ENCODE peak calls at places on chromosomes 7 and 10, in seven cellular contexts. Q is body of pancreas; R is H9; P is CD4-positive, alpha-beta T cell; T is lower lobe of right lung; J is cardiac muscle cell; U is ascending aorta. G is an unnamed sample.

GRCh38 chr10:132209130-132209529 is 22.4 kb downstream of the DPYSL4 start:
- DNase-seq in U (no peak), P (no peak), R (no peak), J (no peak), Q (no peak), T (no peak), G (peak)

GRCh38 chr10:51063659-51064535 is 10.4 kb upstream of the PRKG1 start:
- DNase-seq in R (no peak), Q (no peak), U (no peak), T (no peak), P (no peak), J (peak), G (no peak)

GRCh38 chr7:139561-140243 is 52.7 kb upstream of the FAM20C start:
- DNase-seq in R (no peak), U (peak), J (no peak), P (no peak), Q (no peak), T (no peak), G (no peak)

GRCh38 chr7:11404355-11404754 is 427.6 kb downstream of the THSD7A start:
- DNase-seq in U (no peak), P (no peak), J (no peak), Q (no peak), T (no peak), R (no peak), G (no peak)

GRCh38 chr10:75076387-75076786 is 35.1 kb upstream of the SAMD8 start:
- DNase-seq in U (no peak), J (no peak), R (peak), T (no peak), Q (no peak), P (no peak), G (no peak)

GRCh38 chr7:5143935-5144903 is 45.8 kb upstream of the WIPI2 start:
- DNase-seq in U (no peak), Q (peak), R (no peak), P (peak), J (no peak), T (no peak), G (peak)

GRCh38 chr10:33507662-33508425 is 173.4 kb upstream of the NRP1 start:
- DNase-seq in Q (no peak), U (no peak), P (no peak), T (no peak), R (no peak), J (no peak), G (no peak)

GRCh38 chr10:116324227-116324950 is at the start of gene CCDC172:
- DNase-seq in R (peak), Q (peak), U (no peak), P (no peak), T (no peak), J (no peak), G (no peak)

GRCh38 chr10:104614245-104614831 is 26.8 kb upstream of the SORCS3 start:
- DNase-seq in P (no peak), R (peak), Q (peak), T (no peak), U (no peak), J (no peak), G (no peak)

GRCh38 chr10:119769886-119770285 is 44.0 kb downstream of the INPP5F start:
- DNase-seq in Q (no peak), R (no peak), T (no peak), U (no peak), J (no peak), P (no peak), G (no peak)

GRCh38 chr10:13536674-13537366 is 8.0 kb upstream of the BEND7 start:
- DNase-seq in J (peak), T (peak), Q (peak), P (no peak), R (peak), U (no peak), G (peak)

GRCh38 chr7:157831143-157831900 is 494.5 kb downstream of the DNAJB6 start:
- DNase-seq in Q (no peak), P (no peak), T (no peak), J (no peak), U (no peak), R (no peak), G (no peak)

GRCh38 chr7:15341811-15342210 is 220.0 kb downstream of the AGMO start:
- DNase-seq in R (no peak), T (no peak), J (no peak), Q (no peak), P (no peak), U (no peak), G (no peak)

GRCh38 chr7:107023522-107024149 is 20.9 kb upstream of the PRKAR2B start:
- DNase-seq in J (no peak), T (no peak), U (no peak), Q (no peak), R (no peak), P (no peak), G (no peak)

GRCh38 chr10:60280475-60280874 is 109.2 kb downstream of the ANK3 start:
- DNase-seq in P (no peak), U (no peak), Q (no peak), T (no peak), J (no peak), R (no peak), G (no peak)

GRCh38 chr7:155533827-155534690 is 12.3 kb downstream of the CNPY1 start:
- DNase-seq in R (peak), P (no peak), Q (peak), T (no peak), J (peak), U (no peak), G (no peak)

GRCh38 chr7:43105521-43106120 is 6.8 kb upstream of the HECW1 start:
- DNase-seq in P (no peak), J (no peak), T (no peak), Q (no peak), U (no peak), R (no peak), G (no peak)

GRCh38 chr10:124162774-124163354 is 69.5 kb upstream of the CHST15 start:
- DNase-seq in U (no peak), Q (no peak), P (no peak), R (no peak), T (no peak), J (no peak), G (no peak)

GRCh38 chr10:114279886-114280644 is 41.0 kb downstream of the VWA2 start:
- DNase-seq in R (no peak), T (no peak), P (no peak), J (no peak), Q (peak), U (peak), G (no peak)

GRCh38 chr10:48814933-48815332 is 124.7 kb downstream of the LRRC18 start:
- DNase-seq in T (no peak), U (no peak), J (no peak), R (no peak), P (no peak), Q (no peak), G (no peak)

GRCh38 chr7:50335795-50336754 is 31.6 kb downstream of the IKZF1 start:
- DNase-seq in J (no peak), R (no peak), T (no peak), P (peak), U (no peak), Q (no peak), G (no peak)

GRCh38 chr7:92695308-92696261 is 105.4 kb upstream of the FAM133B start:
- DNase-seq in P (no peak), R (peak), U (peak), Q (peak), T (peak), J (peak), G (no peak)

GRCh38 chr7:49852619-49853462 is 79.4 kb downstream of the VWC2 start:
- DNase-seq in T (no peak), U (no peak), Q (peak), P (no peak), J (peak), R (peak), G (no peak)

GRCh38 chr10:69955211-69955805 is 97.3 kb upstream of the MACROH2A2 start:
- DNase-seq in Q (no peak), J (no peak), U (no peak), T (no peak), R (peak), P (no peak), G (no peak)

GRCh38 chr7:21916176-21916575 is 29.5 kb downstream of the CDCA7L start:
- DNase-seq in J (no peak), P (no peak), R (no peak), T (no peak), U (no peak), Q (no peak), G (no peak)

GRCh38 chr7:21912931-21913780 is 32.5 kb downstream of the CDCA7L start:
- DNase-seq in T (no peak), R (no peak), P (no peak), J (no peak), Q (no peak), U (no peak), G (no peak)

GRCh38 chr7:21915140-21915539 is 30.6 kb downstream of the CDCA7L start:
- DNase-seq in P (no peak), R (no peak), Q (no peak), J (no peak), T (no peak), U (no peak), G (no peak)

GRCh38 chr7:21916629-21917028 is 29.1 kb downstream of the CDCA7L start:
- DNase-seq in Q (no peak), T (no peak), P (no peak), J (no peak), U (no peak), R (no peak), G (no peak)

DNA sequence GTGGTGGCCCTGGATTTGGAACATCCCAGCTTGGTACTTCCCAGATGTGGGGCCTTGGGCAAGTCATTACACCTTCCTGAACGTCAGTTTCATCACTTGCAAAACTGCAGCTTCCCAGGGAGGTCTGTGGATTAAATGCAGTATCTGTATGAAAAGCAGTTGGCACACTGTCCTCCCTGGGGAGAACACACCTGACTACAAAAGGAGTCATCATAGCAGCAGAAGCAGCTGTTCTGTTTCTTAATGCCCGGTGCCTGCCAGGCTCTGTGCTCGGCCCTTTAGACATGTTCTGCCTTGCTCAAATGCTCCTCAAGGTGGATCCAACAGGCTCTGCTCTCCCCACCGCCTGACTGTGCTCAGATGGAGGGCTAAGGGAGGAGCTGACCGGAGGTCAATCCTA is 31.0 kb downstream of the CDCA7L start:
- DNase-seq in T (no peak), P (no peak), Q (no peak), U (no peak), R (no peak), J (no peak), G (no peak)
- TF ChIP-seq CTCF in T (no peak), P (no peak), Q (no peak), U (no peak), R (no peak), J (no peak), G (no peak)

DNA sequence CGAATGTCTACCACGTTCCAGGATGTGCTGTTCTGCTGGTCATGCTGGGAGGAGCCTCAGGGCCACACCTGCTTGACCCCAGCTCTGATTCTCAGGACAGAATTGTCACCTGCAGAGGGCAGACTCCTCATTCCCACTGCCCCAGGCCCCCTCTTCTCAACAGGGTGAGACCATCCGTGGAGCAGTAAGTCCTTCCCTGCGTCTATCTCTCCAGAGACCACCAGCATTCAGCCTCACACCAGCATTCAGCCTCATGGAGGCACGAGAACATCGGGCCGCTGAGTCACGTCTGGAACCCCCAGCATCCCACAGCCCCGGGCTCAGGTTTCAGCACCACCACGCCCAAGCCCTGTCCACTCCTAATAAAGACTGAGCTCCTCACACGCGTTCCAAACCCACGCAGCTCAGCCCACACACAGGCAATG is 273.4 kb downstream of the DIP2C start:
- DNase-seq in R (peak), P (no peak), Q (no peak), U (no peak), J (no peak), T (no peak), G (no peak)
- H3K27ac ChIP-seq in R (no peak), P (no peak), Q (no peak), U (no peak), J (no peak), T (no peak), G (no peak)

GRCh38 chr10:8439040-8439439 is 384.6 kb downstream of the GATA3 start:
- DNase-seq in U (no peak), P (no peak), Q (no peak), R (no peak), T (no peak), J (no peak), G (no peak)

GRCh38 chr10:8449909-8450308 is 395.4 kb downstream of the GATA3 start:
- DNase-seq in T (no peak), P (no peak), R (no peak), U (no peak), J (no peak), Q (no peak), G (no peak)

GRCh38 chr10:8445353-8445752 is 390.9 kb downstream of the GATA3 start:
- DNase-seq in U (no peak), P (no peak), T (no peak), J (no peak), Q (no peak), R (no peak), G (no peak)

DNA sequence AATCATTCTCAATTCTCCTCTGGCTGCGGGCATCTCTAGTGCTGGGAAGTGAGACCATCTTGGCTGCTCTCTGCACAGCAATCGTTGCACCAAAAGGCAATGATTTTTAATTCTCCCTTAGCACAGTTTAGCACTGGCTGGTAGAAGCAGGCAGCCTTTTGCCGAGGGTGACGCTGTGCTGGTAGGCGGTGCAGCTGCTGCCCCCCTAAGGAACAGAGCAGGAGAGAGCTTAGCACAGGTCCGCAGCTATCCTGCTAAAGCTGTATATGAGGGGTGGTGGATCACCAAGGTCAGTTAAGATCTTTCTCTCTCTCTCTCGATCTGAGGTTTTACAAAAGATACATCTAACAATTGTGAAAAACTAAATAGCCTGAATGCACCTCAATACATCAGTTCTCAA is 390.1 kb downstream of the GATA3 start:
- DNase-seq in U (no peak), P (peak), J (peak), Q (no peak), T (no peak), R (peak), G (no peak)
- TF ChIP-seq CTCF in U (no peak), P (peak), J (peak), Q (no peak), T (peak), R (peak), G (peak)

GRCh38 chr7:120059641-120060040 is 213.3 kb upstream of the KCND2 start:
- DNase-seq in P (no peak), Q (no peak), T (no peak), J (no peak), R (no peak), U (no peak), G (no peak)
- H3K27ac ChIP-seq in P (no peak), Q (no peak), T (no peak), J (no peak), R (no peak), U (no peak), G (no peak)

GRCh38 chr10:59227136-59227673 is 50.8 kb downstream of the PHYHIPL start:
- DNase-seq in U (no peak), R (no peak), Q (no peak), P (no peak), J (no peak), T (no peak), G (no peak)
- TF ChIP-seq CTCF in U (no peak), R (no peak), Q (no peak), P (no peak), J (no peak), T (no peak), G (no peak)

DNA sequence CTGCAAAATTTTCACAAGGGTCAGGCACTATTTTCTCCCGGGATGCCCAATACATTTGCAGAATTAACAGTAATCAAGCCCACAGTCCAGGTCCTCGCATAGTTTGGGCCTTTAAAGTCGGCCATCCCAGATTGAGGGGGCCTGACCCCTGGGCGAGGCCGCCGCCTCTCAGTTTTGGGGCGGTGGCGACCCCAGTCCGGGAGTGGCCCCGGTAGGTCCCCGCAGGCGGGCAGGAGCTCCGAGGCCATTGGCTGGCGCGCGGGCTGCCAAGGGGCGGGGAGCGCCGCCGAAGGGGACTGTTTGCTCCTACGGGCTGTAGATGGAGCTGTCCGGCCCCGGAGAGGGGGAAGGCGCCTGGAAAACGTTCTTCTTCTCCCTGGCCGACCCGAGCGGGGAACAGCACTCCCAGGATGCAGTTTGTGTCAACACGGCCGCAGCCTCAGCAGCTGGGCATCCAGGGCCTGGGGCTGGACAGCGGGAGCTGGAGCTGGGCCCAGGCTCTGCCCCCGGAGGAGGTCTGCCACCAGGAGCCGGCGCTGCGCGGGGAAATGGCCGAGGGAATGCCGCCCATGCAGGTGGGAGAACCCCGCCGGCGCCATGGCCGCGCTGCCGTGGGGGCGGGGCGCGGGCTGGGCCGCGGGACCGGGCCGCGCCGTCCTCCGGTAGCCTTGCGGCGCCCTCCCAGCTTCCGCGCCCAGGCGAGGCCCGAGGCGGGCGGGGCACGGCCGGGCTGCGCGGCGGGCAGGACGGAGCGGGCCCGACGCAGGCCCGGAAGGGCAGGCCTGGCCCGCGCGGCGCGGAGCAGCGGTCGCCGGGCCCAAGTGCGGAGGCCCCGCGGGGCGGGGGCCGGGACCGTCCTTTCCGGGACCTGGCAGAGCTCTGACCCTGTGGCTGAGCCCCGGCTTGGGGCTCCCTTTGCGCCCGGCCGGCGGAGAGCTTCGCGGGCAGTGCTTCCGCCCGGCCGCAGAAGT is at the start of gene ZNF282:
- DNase-seq in J (peak), P (peak), U (peak), R (peak), Q (peak), T (peak), G (peak)
- H3K27ac ChIP-seq in J (peak), P (peak), U (peak), R (no peak), Q (peak), T (peak), G (peak)

GRCh38 chr10:128629111-128630096 is 503.2 kb upstream of the MKI67 start:
- DNase-seq in U (no peak), P (no peak), T (no peak), R (no peak), Q (no peak), J (no peak), G (peak)

GRCh38 chr10:128630787-128631252 is 504.6 kb upstream of the MKI67 start:
- DNase-seq in J (no peak), T (no peak), Q (no peak), U (no peak), R (no peak), P (no peak), G (no peak)

GRCh38 chr10:128632694-128633093 is 506.5 kb upstream of the MKI67 start:
- DNase-seq in J (no peak), T (no peak), P (no peak), R (no peak), U (no peak), Q (no peak), G (no peak)

GRCh38 chr10:128631801-128632241 is 505.6 kb upstream of the MKI67 start:
- DNase-seq in P (no peak), U (no peak), Q (no peak), J (peak), T (no peak), R (no peak), G (no peak)

DNA sequence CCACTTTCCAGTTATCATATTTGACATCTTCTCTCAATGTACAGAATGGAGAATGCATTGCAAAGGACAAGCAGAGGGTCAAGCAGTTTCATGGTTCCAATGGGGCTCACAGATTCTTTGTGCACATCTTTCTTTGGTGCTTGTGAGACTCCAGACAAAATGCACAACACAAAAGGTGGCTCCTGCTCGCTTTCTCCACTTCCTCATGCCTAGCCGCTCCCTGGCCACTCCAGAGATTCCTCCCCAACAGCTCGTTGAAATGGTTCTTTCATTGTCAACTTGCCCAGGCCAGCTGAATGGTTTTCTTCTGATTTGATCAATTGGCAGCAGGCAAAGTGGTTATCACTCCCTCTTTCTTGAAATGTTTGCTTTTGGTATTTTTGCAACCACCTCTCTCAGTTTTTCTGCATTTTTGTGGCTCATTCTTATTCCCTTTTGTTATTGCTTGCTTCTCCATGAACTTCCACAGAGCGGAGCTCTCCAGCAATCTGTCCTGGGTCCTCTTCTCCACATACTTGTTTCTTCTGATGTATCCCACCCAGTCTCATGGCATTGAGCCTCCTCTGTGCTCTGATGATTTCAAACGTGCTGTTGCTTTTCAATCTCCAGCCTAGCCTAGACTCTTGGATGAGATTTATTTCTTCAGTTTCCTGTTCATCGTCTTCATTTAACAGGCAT is 507.8 kb upstream of the MKI67 start:
- DNase-seq in U (no peak), R (no peak), Q (no peak), J (peak), T (no peak), P (no peak), G (no peak)
- TF ChIP-seq CTCF in U (no peak), R (peak), Q (no peak), J (peak), T (no peak), P (no peak), G (no peak)